ENCODE peak calls at places on chromosomes 16 and 17, in five cellular contexts. F is left ventricle myocardium inferior, W is HCT116, G is mesendoderm, J is IMR-90. S is an unnamed sample. For H3K27me3 and H3K36me3, the result is how much of the 10 kb centered on the place peaks cover.

GRCh38 chr17:20291853-20292252 is 175.5 kb downstream of the LGALS9B start:
- DNase-seq in F (no peak), W (no peak), G (no peak), J (peak), S (no peak)

GRCh38 chr17:77151236-77151635 is 10.5 kb downstream of the SEC14L1 start:
- DNase-seq in F (no peak), W (no peak), G (no peak), J (no peak), S (no peak)

GRCh38 chr17:55726440-55726839 is 3.8 kb upstream of the TMEM100 start:
- DNase-seq in F (peak), W (no peak), G (no peak), J (peak), S (no peak)

GRCh38 chr17:72916991-72917390 is 175.5 kb downstream of the SLC39A11 start:
- DNase-seq in F (no peak), W (no peak), G (no peak), J (peak), S (no peak)

GRCh38 chr17:45834471-45835396 is 9.9 kb upstream of the SPPL2C start:
- DNase-seq in F (no peak), W (no peak), G (peak), J (no peak), S (no peak)

GRCh38 chr16:66025751-66026150 is 340.7 kb upstream of the CDH5 start:
- DNase-seq in F (no peak), W (no peak), G (no peak), J (no peak), S (no peak)

GRCh38 chr16:68408967-68409366 is 39.3 kb downstream of the SMPD3 start:
- DNase-seq in F (no peak), W (no peak), G (peak), J (no peak), S (no peak)

GRCh38 chr16:52068447-52069074 is 478.4 kb downstream of the TOX3 start:
- DNase-seq in F (no peak), W (no peak), G (peak), J (peak), S (peak)

GRCh38 chr17:78771758-78772382 is 10.2 kb downstream of the CYTH1 start:
- DNase-seq in F (no peak), W (no peak), G (no peak), J (no peak), S (no peak)

GRCh38 chr16:81987706-81988105 is 23.6 kb downstream of the SDR42E1 start:
- DNase-seq in F (no peak), W (peak), G (no peak), J (no peak), S (no peak)

GRCh38 chr17:81437221-81437651 is 42.0 kb downstream of the BAHCC1 start:
- DNase-seq in F (no peak), W (no peak), G (no peak), J (no peak), S (no peak)

GRCh38 chr17:81435636-81436293 is 40.5 kb downstream of the BAHCC1 start:
- DNase-seq in F (no peak), W (no peak), G (no peak), J (no peak), S (no peak)

GRCh38 chr17:81434681-81435417 is 39.6 kb downstream of the BAHCC1 start:
- DNase-seq in F (no peak), W (no peak), G (no peak), J (no peak), S (no peak)

GRCh38 chr17:81438024-81438664 is 42.9 kb downstream of the BAHCC1 start:
- DNase-seq in F (no peak), W (no peak), G (no peak), J (no peak), S (no peak)

GRCh38 chr17:81436294-81436849 is 41.1 kb downstream of the BAHCC1 start:
- DNase-seq in F (peak), W (no peak), G (no peak), J (no peak), S (peak)
- H3K4me3 ChIP-seq in F (no peak), W (no peak), G (no peak), J (no peak), S (no peak)

GRCh38 chr17:36919407-36919968 is 17.8 kb upstream of the LHX1 start:
- DNase-seq in F (no peak), W (no peak), G (no peak), J (no peak), S (no peak)
- H3K27me3 ChIP-seq in F (half or more), W (under half), G (under half), J (under half), S (under half)

DNA sequence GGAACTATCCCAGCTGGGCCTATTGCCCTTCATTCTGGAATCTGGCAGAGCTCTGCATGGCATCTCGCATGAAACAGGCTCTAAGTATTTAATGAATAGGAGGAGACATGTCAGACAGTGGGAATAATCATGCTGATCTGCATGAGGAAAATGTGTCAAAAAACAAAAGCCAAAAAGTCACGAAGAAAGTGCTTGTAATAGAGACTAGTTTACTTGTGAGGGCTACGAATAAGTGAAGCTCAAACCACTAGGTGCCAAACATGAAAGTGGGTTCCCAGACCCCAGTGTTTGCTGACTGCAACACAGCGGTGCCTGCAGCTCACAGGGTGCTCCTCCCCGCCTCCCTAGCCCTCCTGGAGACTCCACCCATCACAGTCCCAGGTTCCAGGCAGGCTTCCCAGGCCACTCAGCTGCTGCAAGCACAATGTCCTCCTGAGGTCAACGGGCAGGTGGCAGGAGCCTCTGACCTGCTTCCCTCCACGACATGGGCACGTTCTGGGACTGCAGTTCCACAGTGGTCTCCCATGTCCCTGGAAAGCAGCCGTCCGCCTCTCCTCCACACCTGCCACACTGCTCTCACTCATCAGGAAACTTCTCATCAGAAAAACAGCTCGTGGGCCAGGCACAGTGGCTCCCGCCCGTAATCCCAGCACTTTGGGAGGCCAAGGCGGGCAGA is 96.5 kb downstream of the ANKRD11 start:
- DNase-seq in F (peak), W (no peak), G (no peak), J (no peak), S (peak)
- H3K36me3 ChIP-seq in F (under half), W (under half), G (under half), J (under half), S (under half)

GRCh38 chr16:4318171-4318910 is 2.5 kb downstream of the GLIS2 start:
- DNase-seq in F (no peak), W (no peak), G (no peak), J (no peak), S (no peak)

GRCh38 chr16:4320571-4321137 is 4.8 kb downstream of the GLIS2 start:
- DNase-seq in F (no peak), W (no peak), G (no peak), J (no peak), S (no peak)

GRCh38 chr16:4321286-4322120 is 5.6 kb downstream of the GLIS2 start:
- DNase-seq in F (no peak), W (no peak), G (no peak), J (no peak), S (no peak)

GRCh38 chr16:4319454-4319853 is 3.6 kb downstream of the GLIS2 start:
- DNase-seq in F (no peak), W (no peak), G (no peak), J (no peak), S (no peak)

GRCh38 chr16:4320030-4320429 is 4.2 kb downstream of the GLIS2 start:
- DNase-seq in F (peak), W (no peak), G (no peak), J (no peak), S (no peak)
- H3K4me3 ChIP-seq in F (peak), W (no peak), G (no peak), J (no peak), S (no peak)

DNA sequence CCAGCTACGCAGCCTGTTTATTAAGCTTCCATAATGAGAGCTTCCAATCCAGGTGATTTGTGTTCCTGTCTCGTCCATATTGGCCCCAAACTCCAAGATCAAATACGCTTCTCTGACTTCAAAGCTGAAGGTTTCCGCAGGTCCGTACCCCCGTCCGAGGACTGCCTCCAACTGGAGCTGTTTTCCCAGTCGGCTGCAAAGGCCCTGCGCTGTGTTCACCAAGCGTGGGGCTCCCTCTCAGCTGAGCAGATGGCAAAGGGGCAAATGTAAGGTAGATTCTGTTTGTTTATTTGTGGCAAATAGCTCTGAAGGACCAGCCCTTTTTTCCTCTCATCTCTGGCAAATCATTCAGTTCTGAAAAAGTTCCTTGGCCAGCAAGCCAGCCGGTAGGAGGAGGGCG is 35.3 kb downstream of the NXN start:
- DNase-seq in F (no peak), W (no peak), G (no peak), J (no peak), S (no peak)
- H3K27me3 ChIP-seq in F (under half), W (under half), G (under half), J (under half), S (under half)

GRCh38 chr17:61847659-61848058 is 15.7 kb downstream of the BRIP1 start:
- DNase-seq in F (no peak), W (no peak), G (no peak), J (no peak), S (no peak)
- H3K36me3 ChIP-seq in F (under half), W (under half), G (under half), J (under half), S (under half)